ENCODE peak calls at places on chromosomes 5 and 9, in five cellular contexts. M is SJSA1; Y is CD8-positive, alpha-beta memory T cell; R is CD4-positive, alpha-beta memory T cell; V is endodermal cell. K is an unnamed sample.

GRCh38 chr9:5622019-5622418 is 6.9 kb upstream of the RIC1 start:
- DNase-seq in M (peak), Y (no peak), R (no peak), V (no peak), K (peak)

GRCh38 chr5:159975462-159976019 is 33.4 kb upstream of the TTC1 start:
- DNase-seq in M (peak), Y (no peak), R (no peak), V (no peak), K (peak)

GRCh38 chr5:68406767-68407232 is 191.2 kb downstream of the PIK3R1 start:
- DNase-seq in M (no peak), Y (no peak), R (no peak), V (peak), K (no peak)

GRCh38 chr9:69027355-69028097 is 8.0 kb upstream of the FXN start:
- DNase-seq in M (peak), Y (peak), R (peak), V (peak), K (peak)

GRCh38 chr5:67257063-67257462 is 60.5 kb upstream of the CD180 start:
- DNase-seq in M (no peak), Y (no peak), R (no peak), V (no peak), K (no peak)

GRCh38 chr5:21862986-21863385 is 990.2 kb downstream of the CDH12 start:
- DNase-seq in M (no peak), Y (no peak), R (no peak), V (no peak), K (no peak)

GRCh38 chr5:572398-573019 is 39.6 kb upstream of the CEP72 start:
- DNase-seq in M (no peak), Y (no peak), R (no peak), V (peak), K (no peak)

GRCh38 chr9:83155733-83156132 is 92.8 kb upstream of the RASEF start:
- DNase-seq in M (no peak), Y (no peak), R (no peak), V (no peak), K (no peak)

GRCh38 chr5:132446621-132447020 is 44.0 kb downstream of the IRF1 start:
- DNase-seq in M (peak), Y (no peak), R (no peak), V (no peak), K (no peak)

GRCh38 chr9:2677927-2678889 is 39.1 kb upstream of the KCNV2 start:
- DNase-seq in M (no peak), Y (no peak), R (no peak), V (no peak), K (no peak)

GRCh38 chr9:136644593-136645342 is 17.9 kb upstream of the EGFL7 start:
- DNase-seq in M (peak), Y (peak), R (peak), V (peak), K (no peak)

GRCh38 chr5:38060354-38060753 is 198.0 kb upstream of the EGFLAM start:
- DNase-seq in M (no peak), Y (no peak), R (no peak), V (no peak), K (no peak)

GRCh38 chr5:148384389-148384756 is 615 bp downstream of the FBXO38 start:
- DNase-seq in M (no peak), Y (no peak), R (no peak), V (no peak), K (no peak)

GRCh38 chr5:83914662-83915418 is 194.2 kb upstream of the HAPLN1 start:
- DNase-seq in M (no peak), Y (no peak), R (no peak), V (no peak), K (no peak)

GRCh38 chr9:33230756-33231691 is 8.9 kb upstream of the SPINK4 start:
- DNase-seq in M (no peak), Y (no peak), R (no peak), V (no peak), K (no peak)

GRCh38 chr9:133843751-133844373 is 105.7 kb upstream of the SARDH start:
- DNase-seq in M (no peak), Y (no peak), R (no peak), V (no peak), K (no peak)

GRCh38 chr9:70561805-70562395 is 147.4 kb upstream of the KLF9 start:
- DNase-seq in M (peak), Y (no peak), R (no peak), V (no peak), K (no peak)

GRCh38 chr9:86487222-86487841 is 133.1 kb upstream of the TUT7 start:
- DNase-seq in M (peak), Y (no peak), R (no peak), V (no peak), K (peak)

GRCh38 chr9:135864447-135865049 is 42.8 kb downstream of the CAMSAP1 start:
- DNase-seq in M (peak), Y (peak), R (peak), V (peak), K (no peak)

GRCh38 chr5:34474573-34475021 is 181.5 kb upstream of the RAI14 start:
- DNase-seq in M (no peak), Y (no peak), R (peak), V (peak), K (no peak)

GRCh38 chr9:131704195-131704983 is 35.5 kb downstream of the RAPGEF1 start:
- DNase-seq in M (no peak), Y (no peak), R (no peak), V (no peak), K (no peak)

GRCh38 chr9:129720181-129720864 is 32.5 kb downstream of the PTGES start:
- DNase-seq in M (no peak), Y (no peak), R (no peak), V (peak), K (no peak)

GRCh38 chr5:140560227-140560626 is 3.0 kb upstream of the SRA1 start:
- DNase-seq in M (no peak), Y (no peak), R (no peak), V (no peak), K (no peak)

GRCh38 chr5:141598389-141599360 is 20.1 kb downstream of the DIAPH1 start:
- DNase-seq in M (no peak), Y (no peak), R (peak), V (no peak), K (no peak)

GRCh38 chr9:136703231-136703870 is 9.0 kb upstream of the DIPK1B start:
- DNase-seq in M (no peak), Y (no peak), R (no peak), V (no peak), K (no peak)

DNA sequence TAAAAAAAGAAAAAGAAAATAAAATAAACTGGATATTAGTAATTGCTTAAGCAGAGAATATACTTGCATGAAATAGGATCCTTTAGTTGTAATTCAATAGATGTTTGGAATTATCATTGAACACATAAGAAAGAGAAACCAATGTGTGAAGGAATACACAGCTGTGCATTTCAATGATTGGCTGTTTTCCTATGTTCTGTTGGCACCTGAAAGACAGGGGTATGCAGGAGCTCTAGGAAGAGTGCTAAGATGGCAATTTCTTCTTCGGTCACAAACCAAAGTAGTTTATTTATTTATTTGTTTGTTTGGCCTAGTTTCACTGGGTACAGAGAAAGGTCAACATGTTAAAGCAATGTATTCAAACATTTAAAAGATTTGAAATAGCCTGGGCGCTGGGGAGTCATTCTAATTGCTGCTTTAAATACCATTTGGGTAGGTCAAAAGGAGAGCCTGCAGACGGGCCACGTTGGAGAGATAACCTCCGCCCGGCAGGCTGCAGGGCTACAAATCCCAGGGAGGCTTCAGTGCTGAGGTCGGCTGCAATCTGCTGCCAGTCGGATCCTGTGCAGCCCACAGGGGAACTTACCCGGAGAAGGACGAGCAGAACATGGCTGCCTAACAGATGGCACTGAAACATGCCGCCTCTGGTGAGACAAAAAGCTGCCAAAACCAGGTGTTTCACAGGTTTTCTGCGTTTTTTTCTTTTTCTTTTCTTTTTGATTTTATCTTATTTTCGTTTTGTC is 154.2 kb upstream of the TYRP1 start:
- DNase-seq in M (no peak), Y (no peak), R (no peak), V (peak), K (no peak)
- H3K4me3 ChIP-seq in M (no peak), Y (no peak), R (no peak), V (no peak), K (no peak)

DNA sequence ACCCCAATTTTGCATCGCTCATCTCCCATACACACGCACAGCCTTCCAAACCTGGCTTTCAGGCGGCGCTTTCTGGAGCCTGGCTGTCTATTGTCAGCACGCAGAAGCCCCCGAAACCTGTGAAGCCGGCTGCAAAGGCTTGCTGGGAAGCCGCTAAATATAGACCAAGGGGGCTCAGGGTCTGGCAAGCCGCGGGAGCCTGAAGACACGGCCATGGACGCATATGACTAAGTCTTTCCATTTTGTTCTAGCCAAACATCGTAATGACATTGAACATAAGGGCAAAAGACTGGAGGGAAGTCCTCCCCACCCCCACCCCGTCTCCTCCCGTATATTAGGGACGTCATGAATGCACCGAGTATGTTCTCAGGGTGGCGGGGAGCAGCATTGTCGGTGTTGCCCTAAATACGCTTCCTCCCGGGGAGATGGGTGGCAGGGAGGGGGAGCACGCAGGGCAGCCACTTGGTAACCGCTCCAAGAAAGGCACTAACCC is 1.1 kb downstream of the CTNND2 start:
- DNase-seq in M (no peak), Y (no peak), R (no peak), V (no peak), K (no peak)
- H3K4me3 ChIP-seq in M (no peak), Y (no peak), R (no peak), V (peak), K (no peak)

GRCh38 chr9:35510745-35511428 is 21.0 kb downstream of the RUSC2 start:
- DNase-seq in M (peak), Y (no peak), R (no peak), V (no peak), K (peak)

GRCh38 chr9:35510366-35510744 is 20.4 kb downstream of the RUSC2 start:
- DNase-seq in M (no peak), Y (no peak), R (no peak), V (no peak), K (no peak)

GRCh38 chr9:35508069-35508468 is 18.2 kb downstream of the RUSC2 start:
- DNase-seq in M (peak), Y (no peak), R (no peak), V (no peak), K (no peak)

GRCh38 chr9:35515766-35516165 is 25.9 kb downstream of the RUSC2 start:
- DNase-seq in M (peak), Y (no peak), R (no peak), V (no peak), K (no peak)

GRCh38 chr9:35511453-35511852 is 21.5 kb downstream of the RUSC2 start:
- DNase-seq in M (no peak), Y (no peak), R (no peak), V (no peak), K (no peak)
- H3K4me3 ChIP-seq in M (no peak), Y (no peak), R (no peak), V (no peak), K (no peak)

GRCh38 chr5:58456486-58456885 is 3.4 kb downstream of the PLK2 start:
- DNase-seq in M (no peak), Y (no peak), R (no peak), V (no peak), K (no peak)
- H3K4me3 ChIP-seq in M (peak), Y (no peak), R (no peak), V (peak), K (peak)

GRCh38 chr9:14029811-14030210 is 284.1 kb downstream of the NFIB start:
- DNase-seq in M (no peak), Y (no peak), R (no peak), V (no peak), K (no peak)
- H3K4me3 ChIP-seq in M (no peak), Y (no peak), R (no peak), V (no peak), K (peak)

GRCh38 chr5:158456756-158457155 is 597.8 kb upstream of the CLINT1 start:
- DNase-seq in M (peak), Y (no peak), R (no peak), V (no peak), K (peak)
- H3K4me3 ChIP-seq in M (no peak), Y (no peak), R (no peak), V (no peak), K (no peak)

GRCh38 chr5:80250801-80251200 is 5.0 kb downstream of the SERINC5 start:
- DNase-seq in M (no peak), Y (no peak), R (no peak), V (no peak), K (no peak)

GRCh38 chr5:80251636-80252035 is 4.2 kb downstream of the SERINC5 start:
- DNase-seq in M (no peak), Y (no peak), R (no peak), V (no peak), K (no peak)

GRCh38 chr5:80246995-80247729 is 8.7 kb downstream of the SERINC5 start:
- DNase-seq in M (peak), Y (no peak), R (peak), V (peak), K (no peak)

GRCh38 chr5:80248378-80248777 is 7.5 kb downstream of the SERINC5 start:
- DNase-seq in M (no peak), Y (no peak), R (no peak), V (no peak), K (no peak)

DNA sequence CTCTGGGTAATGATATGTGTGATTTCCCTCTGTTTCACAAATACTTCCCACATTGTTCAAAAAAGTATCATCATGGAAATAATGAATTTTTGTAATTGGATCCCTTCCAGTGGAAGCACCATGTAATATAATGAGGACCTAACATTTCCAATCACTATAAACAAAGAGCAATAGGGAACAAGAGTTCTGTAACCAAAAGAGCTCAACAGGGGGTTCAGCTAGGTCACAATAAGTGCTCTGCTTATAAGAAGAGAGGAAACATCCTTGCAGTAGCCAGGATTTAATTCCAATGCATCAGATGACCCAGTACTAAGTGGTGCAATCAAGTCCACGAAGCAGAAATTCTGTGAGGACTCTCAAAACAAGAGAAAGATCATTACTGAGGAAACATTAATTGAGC is 6.0 kb downstream of the SERINC5 start:
- DNase-seq in M (no peak), Y (no peak), R (no peak), V (no peak), K (no peak)
- H3K4me3 ChIP-seq in M (no peak), Y (no peak), R (no peak), V (no peak), K (no peak)

K was measured in HFF-Myc.